ENCODE peak calls at places on chromosome 7, in eight cellular contexts. One of them, this sample, is unnamed.

GRCh38 chr7:22001345-22002004 is 55.8 kb upstream of the CDCA7L start:
- DNase-seq in substantia nigra: no peak
- DNase-seq in ELR: peak
- DNase-seq in RWPE1: peak
- DNase-seq in hypothalamus: no peak
- DNase-seq in H54: peak
- DNase-seq in fibroblast of lung: peak
- DNase-seq in omental fat pad: no peak
- DNase-seq in this sample: peak

GRCh38 chr7:14691597-14692203 is 210.9 kb downstream of the DGKB start:
- DNase-seq in fibroblast of lung: peak
- DNase-seq in hypothalamus: peak
- DNase-seq in omental fat pad: peak
- DNase-seq in ELR: peak
- DNase-seq in substantia nigra: peak
- DNase-seq in H54: no peak
- DNase-seq in RWPE1: peak
- DNase-seq in this sample: peak

GRCh38 chr7:94087664-94088352 is 83.7 kb upstream of the BET1 start:
- DNase-seq in substantia nigra: no peak
- DNase-seq in RWPE1: peak
- DNase-seq in omental fat pad: no peak
- DNase-seq in fibroblast of lung: peak
- DNase-seq in ELR: peak
- DNase-seq in hypothalamus: no peak
- DNase-seq in H54: peak
- DNase-seq in this sample: peak

GRCh38 chr7:40826419-40827216 is 691.8 kb downstream of the SUGCT start:
- DNase-seq in omental fat pad: no peak
- DNase-seq in ELR: peak
- DNase-seq in fibroblast of lung: peak
- DNase-seq in substantia nigra: no peak
- DNase-seq in RWPE1: no peak
- DNase-seq in H54: no peak
- DNase-seq in hypothalamus: no peak
- DNase-seq in this sample: no peak

GRCh38 chr7:16747095-16747494 is 6.5 kb upstream of the TSPAN13 start:
- DNase-seq in fibroblast of lung: peak
- DNase-seq in substantia nigra: no peak
- DNase-seq in H54: no peak
- DNase-seq in omental fat pad: no peak
- DNase-seq in RWPE1: no peak
- DNase-seq in hypothalamus: no peak
- DNase-seq in ELR: no peak
- DNase-seq in this sample: no peak

GRCh38 chr7:135253851-135254815 is 20.5 kb downstream of the STRA8 start:
- DNase-seq in RWPE1: peak
- DNase-seq in hypothalamus: peak
- DNase-seq in omental fat pad: peak
- DNase-seq in ELR: peak
- DNase-seq in substantia nigra: peak
- DNase-seq in fibroblast of lung: peak
- DNase-seq in H54: peak
- DNase-seq in this sample: peak

GRCh38 chr7:29806131-29806792 is at the start of gene WIPF3:
- DNase-seq in hypothalamus: no peak
- DNase-seq in fibroblast of lung: peak
- DNase-seq in ELR: no peak
- DNase-seq in H54: no peak
- DNase-seq in omental fat pad: no peak
- DNase-seq in substantia nigra: peak
- DNase-seq in RWPE1: peak
- DNase-seq in this sample: peak

GRCh38 chr7:47253650-47254080 is 328.2 kb downstream of the TNS3 start:
- DNase-seq in substantia nigra: peak
- DNase-seq in hypothalamus: peak
- DNase-seq in fibroblast of lung: peak
- DNase-seq in RWPE1: peak
- DNase-seq in omental fat pad: no peak
- DNase-seq in ELR: peak
- DNase-seq in H54: peak
- DNase-seq in this sample: peak

GRCh38 chr7:66529889-66530615 is 98.6 kb upstream of the KCTD7 start:
- DNase-seq in omental fat pad: no peak
- DNase-seq in RWPE1: no peak
- DNase-seq in H54: no peak
- DNase-seq in hypothalamus: no peak
- DNase-seq in substantia nigra: no peak
- DNase-seq in ELR: no peak
- DNase-seq in fibroblast of lung: peak
- DNase-seq in this sample: no peak

GRCh38 chr7:56115852-56116538 is at the start of gene NUPR2:
- DNase-seq in ELR: no peak
- DNase-seq in omental fat pad: no peak
- DNase-seq in H54: no peak
- DNase-seq in fibroblast of lung: no peak
- DNase-seq in hypothalamus: no peak
- DNase-seq in substantia nigra: peak
- DNase-seq in RWPE1: no peak
- DNase-seq in this sample: no peak

GRCh38 chr7:128455556-128456254 is at the start of gene HILPDA:
- DNase-seq in ELR: peak
- DNase-seq in H54: peak
- DNase-seq in fibroblast of lung: peak
- DNase-seq in omental fat pad: peak
- DNase-seq in substantia nigra: peak
- DNase-seq in hypothalamus: peak
- DNase-seq in RWPE1: peak
- DNase-seq in this sample: peak

GRCh38 chr7:73811760-73812168 is 19.0 kb upstream of the CLDN4 start:
- DNase-seq in omental fat pad: peak
- DNase-seq in substantia nigra: peak
- DNase-seq in H54: no peak
- DNase-seq in ELR: peak
- DNase-seq in fibroblast of lung: peak
- DNase-seq in RWPE1: no peak
- DNase-seq in hypothalamus: no peak
- DNase-seq in this sample: peak

GRCh38 chr7:113100091-113100723 is 13.6 kb upstream of the GPR85 start:
- DNase-seq in H54: no peak
- DNase-seq in substantia nigra: no peak
- DNase-seq in RWPE1: no peak
- DNase-seq in omental fat pad: no peak
- DNase-seq in hypothalamus: no peak
- DNase-seq in ELR: no peak
- DNase-seq in fibroblast of lung: peak
- DNase-seq in this sample: peak

GRCh38 chr7:88109612-88110011 is 110.2 kb downstream of the SRI start:
- DNase-seq in fibroblast of lung: no peak
- DNase-seq in hypothalamus: no peak
- DNase-seq in RWPE1: no peak
- DNase-seq in omental fat pad: no peak
- DNase-seq in H54: no peak
- DNase-seq in substantia nigra: no peak
- DNase-seq in ELR: no peak
- DNase-seq in this sample: no peak

GRCh38 chr7:19117081-19117869 is at the start of gene TWIST1:
- DNase-seq in H54: peak
- DNase-seq in RWPE1: peak
- DNase-seq in substantia nigra: no peak
- DNase-seq in fibroblast of lung: peak
- DNase-seq in omental fat pad: no peak
- DNase-seq in ELR: peak
- DNase-seq in hypothalamus: no peak
- DNase-seq in this sample: peak

GRCh38 chr7:94605031-94605430 is 50.9 kb downstream of the SGCE start:
- DNase-seq in substantia nigra: no peak
- DNase-seq in hypothalamus: no peak
- DNase-seq in ELR: no peak
- DNase-seq in omental fat pad: no peak
- DNase-seq in fibroblast of lung: no peak
- DNase-seq in H54: no peak
- DNase-seq in RWPE1: no peak
- DNase-seq in this sample: no peak

GRCh38 chr7:85135931-85136330 is 50.9 kb downstream of the SEMA3D start:
- DNase-seq in substantia nigra: no peak
- DNase-seq in omental fat pad: no peak
- DNase-seq in H54: no peak
- DNase-seq in ELR: peak
- DNase-seq in hypothalamus: no peak
- DNase-seq in RWPE1: peak
- DNase-seq in fibroblast of lung: peak
- DNase-seq in this sample: peak

GRCh38 chr7:44740040-44740439 is 8.6 kb upstream of the ZMIZ2 start:
- DNase-seq in hypothalamus: no peak
- DNase-seq in fibroblast of lung: no peak
- DNase-seq in RWPE1: no peak
- DNase-seq in H54: no peak
- DNase-seq in substantia nigra: no peak
- DNase-seq in omental fat pad: no peak
- DNase-seq in ELR: no peak
- DNase-seq in this sample: no peak

GRCh38 chr7:139889186-139889871 is 60.3 kb downstream of the TBXAS1 start:
- DNase-seq in hypothalamus: no peak
- DNase-seq in RWPE1: peak
- DNase-seq in substantia nigra: no peak
- DNase-seq in ELR: peak
- DNase-seq in omental fat pad: no peak
- DNase-seq in fibroblast of lung: peak
- DNase-seq in H54: no peak
- DNase-seq in this sample: no peak

GRCh38 chr7:149081914-149082313 is 8.6 kb downstream of the ZNF786 start:
- DNase-seq in fibroblast of lung: no peak
- DNase-seq in ELR: no peak
- DNase-seq in hypothalamus: no peak
- DNase-seq in RWPE1: no peak
- DNase-seq in H54: no peak
- DNase-seq in omental fat pad: no peak
- DNase-seq in substantia nigra: no peak
- DNase-seq in this sample: no peak

This sample was measured in Daoy.